ENCODE peak calls at places on chromosomes 5 and 9, in nine cellular contexts. W, A, T, X, O, I, S, V and P are unnamed samples.

GRCh38 chr5:5409151-5409810 is 13.2 kb upstream of the ICE1 start:
- DNase-seq in W (peak), A (no peak), T (no peak), X (no peak), O (no peak), I (no peak), S (peak), V (no peak), P (no peak)

GRCh38 chr5:88868453-88869068 is 14.4 kb downstream of the MEF2C start:
- DNase-seq in W (no peak), A (no peak), T (no peak), X (no peak), O (no peak), I (no peak), S (no peak), V (no peak), P (no peak)

GRCh38 chr9:37918665-37919165 is 14.8 kb upstream of the SLC25A51 start:
- DNase-seq in W (no peak), A (no peak), T (no peak), X (no peak), O (no peak), I (no peak), S (no peak), V (no peak), P (no peak)

GRCh38 chr9:35605336-35606137 is 475 bp downstream of the TESK1 start:
- DNase-seq in W (peak), A (peak), T (peak), X (no peak), O (peak), I (peak), S (peak), V (peak), P (no peak)

GRCh38 chr9:125447202-125447802 is 185.7 kb downstream of the GAPVD1 start:
- DNase-seq in W (no peak), A (no peak), T (no peak), X (no peak), O (no peak), I (no peak), S (no peak), V (no peak), P (no peak)

GRCh38 chr5:442335-443238 is at the start of gene EXOC3:
- DNase-seq in W (peak), A (peak), T (peak), X (no peak), O (peak), I (peak), S (peak), V (peak), P (no peak)

GRCh38 chr5:141618804-141619554 is at the start of gene DIAPH1:
- DNase-seq in W (peak), A (peak), T (peak), X (peak), O (peak), I (peak), S (peak), V (peak), P (peak)

GRCh38 chr5:140875085-140876065 is at the start of gene PCDHA12:
- DNase-seq in W (no peak), A (peak), T (no peak), X (no peak), O (no peak), I (no peak), S (no peak), V (no peak), P (no peak)

GRCh38 chr5:122183098-122183794 is 53.9 kb downstream of the ZNF474 start:
- DNase-seq in W (no peak), A (no peak), T (peak), X (peak), O (peak), I (peak), S (peak), V (peak), P (no peak)

GRCh38 chr9:72871685-72872084 is 81.2 kb downstream of the ALDH1A1 start:
- DNase-seq in W (no peak), A (no peak), T (peak), X (no peak), O (no peak), I (peak), S (no peak), V (no peak), P (no peak)

GRCh38 chr5:158725223-158725825 is 374.4 kb downstream of the EBF1 start:
- DNase-seq in W (no peak), A (no peak), T (peak), X (no peak), O (no peak), I (no peak), S (no peak), V (no peak), P (peak)

GRCh38 chr9:130034570-130034969 is 8.4 kb downstream of the FNBP1 start:
- DNase-seq in W (no peak), A (no peak), T (peak), X (no peak), O (no peak), I (peak), S (no peak), V (no peak), P (peak)

GRCh38 chr9:89778100-89779085 is 173.6 kb downstream of the GADD45G start:
- DNase-seq in W (no peak), A (no peak), T (no peak), X (no peak), O (no peak), I (no peak), S (no peak), V (no peak), P (no peak)

GRCh38 chr9:17503196-17503595 is 75.7 kb upstream of the SH3GL2 start:
- DNase-seq in W (no peak), A (no peak), T (no peak), X (no peak), O (no peak), I (no peak), S (no peak), V (no peak), P (no peak)

GRCh38 chr9:135241381-135242380 is 154.2 kb downstream of the OLFM1 start:
- DNase-seq in W (peak), A (no peak), T (no peak), X (no peak), O (peak), I (no peak), S (no peak), V (no peak), P (no peak)

GRCh38 chr5:140166911-140167310 is 8.1 kb upstream of the CYSTM1 start:
- DNase-seq in W (no peak), A (no peak), T (no peak), X (no peak), O (no peak), I (no peak), S (no peak), V (no peak), P (no peak)

GRCh38 chr5:137808503-137809135 is 54.5 kb upstream of the HNRNPA0 start:
- DNase-seq in W (no peak), A (no peak), T (no peak), X (no peak), O (no peak), I (no peak), S (no peak), V (no peak), P (no peak)

GRCh38 chr9:112784020-112784788 is 33.6 kb downstream of the SNX30 start:
- DNase-seq in W (no peak), A (no peak), T (peak), X (no peak), O (no peak), I (peak), S (no peak), V (no peak), P (no peak)
- H3K4me3 ChIP-seq in W (no peak), A (no peak), T (no peak), X (no peak), O (no peak), I (no peak), S (no peak), V (no peak), P (no peak)

DNA sequence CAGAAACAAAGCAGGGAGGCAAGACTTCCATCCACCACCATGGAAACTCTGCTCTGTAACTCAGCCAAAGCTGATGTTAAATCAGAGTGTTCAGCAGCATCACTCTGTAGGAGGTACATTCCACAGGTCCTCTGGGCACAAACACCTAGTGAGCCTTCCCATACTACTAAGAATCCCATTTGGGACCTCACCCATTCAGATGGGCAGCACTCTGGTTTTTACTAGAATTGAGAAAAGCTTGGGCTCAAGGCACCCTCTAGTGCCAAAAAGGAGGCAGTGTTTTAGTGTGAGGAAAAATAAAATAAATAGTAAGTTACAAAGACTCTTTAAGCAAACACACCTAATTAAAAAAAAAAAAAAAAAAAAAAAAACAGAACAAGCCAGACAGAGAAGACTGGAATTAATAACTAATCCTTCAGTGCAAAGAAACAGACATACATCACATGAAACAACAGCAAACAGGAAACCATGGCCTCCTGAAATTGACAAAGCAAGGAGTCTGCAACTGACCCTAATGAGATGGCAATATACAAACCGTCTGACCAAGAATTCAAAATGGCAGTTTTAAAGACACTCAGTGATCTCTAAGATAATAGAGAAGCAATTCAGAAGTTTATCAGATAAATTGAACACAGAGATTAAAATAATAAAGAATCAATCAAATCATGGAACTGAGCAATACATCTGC is 159.5 kb downstream of the GNA14 start:
- DNase-seq in W (no peak), A (no peak), T (peak), X (no peak), O (no peak), I (peak), S (no peak), V (no peak), P (no peak)
- TF ChIP-seq CTCF in W (no peak), A (peak), T (peak), X (peak), O (no peak), I (peak), S (no peak), V (peak), P (peak)

GRCh38 chr5:73631500-73631899 is 5.5 kb downstream of the ARHGEF28 start:
- DNase-seq in W (no peak), A (no peak), T (no peak), X (no peak), O (no peak), I (no peak), S (no peak), V (no peak), P (no peak)
- H3K4me3 ChIP-seq in W (no peak), A (no peak), T (no peak), X (no peak), O (no peak), I (no peak), S (no peak), V (no peak), P (no peak)

DNA sequence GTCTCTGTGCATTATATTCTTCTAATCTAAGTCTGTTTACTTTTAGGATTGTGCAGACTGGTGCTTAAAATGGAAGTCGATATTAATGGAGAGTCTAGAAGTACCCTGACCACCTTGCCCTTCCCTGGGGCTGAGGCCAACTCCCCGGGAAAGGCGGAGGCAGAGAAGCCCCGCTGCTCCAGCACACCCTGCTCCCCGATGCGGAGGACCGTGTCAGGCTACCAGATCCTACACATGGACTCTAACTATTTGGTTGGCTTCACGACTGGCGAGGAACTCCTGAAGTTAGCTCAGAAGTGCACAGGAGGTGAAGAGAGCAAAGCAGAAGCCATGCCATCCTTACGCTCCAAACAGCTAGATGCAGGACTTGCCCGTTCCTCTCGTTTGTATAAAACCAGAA is 17.3 kb downstream of the MACIR start:
- DNase-seq in W (no peak), A (no peak), T (no peak), X (no peak), O (no peak), I (no peak), S (no peak), V (no peak), P (no peak)
- TF ChIP-seq CTCF in W (no peak), A (no peak), T (no peak), X (no peak), O (no peak), I (no peak), S (no peak), V (no peak), P (no peak)